ENCODE peak calls at places on chromosomes 13 and 19, in six cellular contexts. N is fibroblast of pulmonary artery; G is left colon; L is NCI-H2227 treated with DMSO at 0.1 percent for 48 hours; Z is stimulated activated CD4-positive, alpha-beta T cell treated with anti-CD3 and anti-CD28 coated beads, Interleukin-2, amount 100 ng/mL, for 24 hours; Q is WTC11. Y is an unnamed sample.

GRCh38 chr19:45716314-45717130 is 14.2 kb downstream of the FBXO46 start:
- DNase-seq in N (peak), Z (peak), Q (no peak), L (peak), G (no peak), Y (no peak)

GRCh38 chr13:22095794-22096193 is 424.9 kb downstream of the FGF9 start:
- DNase-seq in Q (no peak), L (no peak), G (no peak), Z (no peak), N (no peak), Y (no peak)

GRCh38 chr13:20984879-20985278 is 76.5 kb downstream of the LATS2 start:
- DNase-seq in Q (no peak), G (no peak), Z (no peak), L (no peak), N (no peak), Y (no peak)

GRCh38 chr13:21734961-21735360 is 64.1 kb downstream of the FGF9 start:
- DNase-seq in N (no peak), G (no peak), Q (no peak), L (no peak), Z (no peak), Y (no peak)

GRCh38 chr19:32489971-32490370 is 84.4 kb downstream of the DPY19L3 start:
- DNase-seq in G (no peak), L (no peak), Z (no peak), Q (no peak), N (no peak), Y (no peak)

GRCh38 chr13:76035711-76036110 is 399.6 kb downstream of the LMO7 start:
- DNase-seq in Z (no peak), G (no peak), L (no peak), Q (no peak), N (peak), Y (no peak)

GRCh38 chr19:10219678-10220077 is 11.5 kb downstream of the S1PR2 start:
- DNase-seq in Z (peak), G (no peak), N (peak), L (no peak), Q (peak), Y (peak)

GRCh38 chr13:51785592-51786424 is 18.2 kb downstream of the DHRS12 start:
- DNase-seq in L (peak), Q (no peak), G (no peak), N (peak), Z (no peak), Y (no peak)

GRCh38 chr13:59346861-59347470 is 816.8 kb downstream of the DIAPH3 start:
- DNase-seq in Z (no peak), N (no peak), L (no peak), Q (peak), G (no peak), Y (peak)

GRCh38 chr13:63184693-63185092 is 1769.0 kb upstream of the PCDH20 start:
- DNase-seq in Q (peak), Z (no peak), G (no peak), L (no peak), N (peak), Y (peak)

GRCh38 chr13:42384265-42384664 is 112.3 kb downstream of the AKAP11 start:
- DNase-seq in Z (no peak), Q (no peak), G (no peak), N (no peak), L (no peak), Y (no peak)

GRCh38 chr13:75194717-75195116 is 287.3 kb downstream of the TBC1D4 start:
- DNase-seq in G (no peak), Q (no peak), N (peak), Z (no peak), L (no peak), Y (no peak)

GRCh38 chr13:24110011-24110410 is 50.5 kb upstream of the SPATA13 start:
- DNase-seq in Z (no peak), Q (no peak), N (no peak), G (no peak), L (no peak), Y (no peak)

GRCh38 chr19:6772028-6772865 is at the start of gene VAV1:
- DNase-seq in N (no peak), G (peak), Z (peak), L (no peak), Q (peak), Y (peak)

GRCh38 chr13:57632276-57633140 is 964 bp downstream of the PCDH17 start:
- DNase-seq in L (no peak), Z (no peak), N (peak), Q (peak), G (no peak), Y (peak)

GRCh38 chr19:36115453-36116343 is at the start of gene TBCB:
- DNase-seq in G (peak), N (peak), L (peak), Q (peak), Z (peak), Y (no peak)

GRCh38 chr13:66014757-66015156 is 1215.4 kb downstream of the PCDH9 start:
- DNase-seq in G (no peak), Q (no peak), Z (no peak), N (no peak), L (no peak), Y (no peak)

GRCh38 chr19:56312787-56313343 is 1.8 kb downstream of the ZSCAN5A start:
- DNase-seq in N (no peak), L (no peak), G (no peak), Q (no peak), Z (no peak), Y (no peak)

Y was measured in H9.